ENCODE peak calls at places on chromosomes 7 and 10, in five cellular contexts. One of them, this sample, is unnamed. For H3K4me1, the result is how much of the 10 kb centered on the place peaks cover.

GRCh38 chr7:27459021-27459728 is 203.5 kb downstream of the HIBADH start:
- DNase-seq in adrenal gland: peak
- DNase-seq in mucosa of descending colon: peak
- DNase-seq in CD4-positive, alpha-beta memory T cell: no peak
- DNase-seq in sigmoid colon: peak
- DNase-seq in this sample: no peak

GRCh38 chr7:106597751-106598619 is 63.0 kb downstream of the CCDC71L start:
- DNase-seq in adrenal gland: no peak
- DNase-seq in mucosa of descending colon: no peak
- DNase-seq in CD4-positive, alpha-beta memory T cell: no peak
- DNase-seq in sigmoid colon: no peak
- DNase-seq in this sample: no peak

GRCh38 chr7:82778021-82778420 is 334.4 kb upstream of the CACNA2D1 start:
- DNase-seq in adrenal gland: no peak
- DNase-seq in mucosa of descending colon: no peak
- DNase-seq in CD4-positive, alpha-beta memory T cell: no peak
- DNase-seq in sigmoid colon: no peak
- DNase-seq in this sample: no peak

GRCh38 chr7:13989944-13990295 is 454 bp upstream of the ETV1 start:
- DNase-seq in adrenal gland: no peak
- DNase-seq in mucosa of descending colon: no peak
- DNase-seq in CD4-positive, alpha-beta memory T cell: no peak
- DNase-seq in sigmoid colon: no peak
- DNase-seq in this sample: no peak

GRCh38 chr10:33612551-33612950 is 278.1 kb upstream of the NRP1 start:
- DNase-seq in adrenal gland: no peak
- DNase-seq in mucosa of descending colon: no peak
- DNase-seq in CD4-positive, alpha-beta memory T cell: no peak
- DNase-seq in sigmoid colon: no peak
- DNase-seq in this sample: no peak

GRCh38 chr7:133572087-133572486 is 319.2 kb downstream of the EXOC4 start:
- DNase-seq in adrenal gland: no peak
- DNase-seq in mucosa of descending colon: no peak
- DNase-seq in CD4-positive, alpha-beta memory T cell: no peak
- DNase-seq in sigmoid colon: no peak
- DNase-seq in this sample: no peak

GRCh38 chr7:132592947-132593335 is 16.7 kb upstream of the PLXNA4 start:
- DNase-seq in adrenal gland: no peak
- DNase-seq in mucosa of descending colon: no peak
- DNase-seq in CD4-positive, alpha-beta memory T cell: no peak
- DNase-seq in sigmoid colon: no peak
- DNase-seq in this sample: no peak

GRCh38 chr7:138338361-138338760 is 121.7 kb upstream of the TRIM24 start:
- DNase-seq in adrenal gland: peak
- DNase-seq in mucosa of descending colon: peak
- DNase-seq in CD4-positive, alpha-beta memory T cell: no peak
- DNase-seq in sigmoid colon: peak
- DNase-seq in this sample: no peak

GRCh38 chr10:110694820-110695219 is 50.7 kb downstream of the RBM20 start:
- DNase-seq in adrenal gland: no peak
- DNase-seq in mucosa of descending colon: no peak
- DNase-seq in CD4-positive, alpha-beta memory T cell: no peak
- DNase-seq in sigmoid colon: no peak
- DNase-seq in this sample: no peak

GRCh38 chr10:78937800-78938694 is 130.7 kb upstream of the ZMIZ1 start:
- DNase-seq in adrenal gland: no peak
- DNase-seq in mucosa of descending colon: no peak
- DNase-seq in CD4-positive, alpha-beta memory T cell: peak
- DNase-seq in sigmoid colon: no peak
- DNase-seq in this sample: peak

GRCh38 chr7:66359656-66360211 is 154.6 kb downstream of the TPST1 start:
- DNase-seq in adrenal gland: no peak
- DNase-seq in mucosa of descending colon: no peak
- DNase-seq in CD4-positive, alpha-beta memory T cell: no peak
- DNase-seq in sigmoid colon: peak
- DNase-seq in this sample: no peak

GRCh38 chr7:45920543-45921380 is at the start of gene IGFBP3:
- DNase-seq in adrenal gland: peak
- DNase-seq in mucosa of descending colon: peak
- DNase-seq in CD4-positive, alpha-beta memory T cell: peak
- DNase-seq in sigmoid colon: no peak
- DNase-seq in this sample: peak

GRCh38 chr7:5689118-5689517 is 92.3 kb downstream of the RNF216 start:
- DNase-seq in adrenal gland: no peak
- DNase-seq in mucosa of descending colon: no peak
- DNase-seq in CD4-positive, alpha-beta memory T cell: peak
- DNase-seq in sigmoid colon: no peak
- DNase-seq in this sample: no peak

GRCh38 chr7:50953820-50954219 is 171.1 kb upstream of the GRB10 start:
- DNase-seq in adrenal gland: no peak
- DNase-seq in mucosa of descending colon: no peak
- DNase-seq in CD4-positive, alpha-beta memory T cell: no peak
- DNase-seq in sigmoid colon: no peak
- DNase-seq in this sample: no peak

GRCh38 chr10:95644935-95645334 is 11.6 kb downstream of the ALDH18A1 start:
- DNase-seq in adrenal gland: no peak
- DNase-seq in mucosa of descending colon: no peak
- DNase-seq in CD4-positive, alpha-beta memory T cell: no peak
- DNase-seq in sigmoid colon: no peak
- DNase-seq in this sample: no peak

GRCh38 chr7:146772581-146772980 is 656.0 kb downstream of the CNTNAP2 start:
- DNase-seq in adrenal gland: no peak
- DNase-seq in mucosa of descending colon: no peak
- DNase-seq in CD4-positive, alpha-beta memory T cell: no peak
- DNase-seq in sigmoid colon: no peak
- DNase-seq in this sample: no peak

GRCh38 chr10:98664329-98665042 is 217.8 kb upstream of the HPS1 start:
- DNase-seq in adrenal gland: no peak
- DNase-seq in mucosa of descending colon: peak
- DNase-seq in CD4-positive, alpha-beta memory T cell: peak
- DNase-seq in sigmoid colon: no peak
- DNase-seq in this sample: no peak

GRCh38 chr7:74454059-74454947 is 597 bp downstream of the GTF2IRD1 start:
- DNase-seq in adrenal gland: peak
- DNase-seq in mucosa of descending colon: no peak
- DNase-seq in CD4-positive, alpha-beta memory T cell: no peak
- DNase-seq in sigmoid colon: peak
- DNase-seq in this sample: no peak

GRCh38 chr10:132163278-132163765 is 23.4 kb upstream of the DPYSL4 start:
- DNase-seq in adrenal gland: no peak
- DNase-seq in mucosa of descending colon: peak
- DNase-seq in CD4-positive, alpha-beta memory T cell: peak
- DNase-seq in sigmoid colon: no peak
- DNase-seq in this sample: no peak

GRCh38 chr7:44964831-44965440 is 13.9 kb downstream of the MYO1G start:
- DNase-seq in adrenal gland: peak
- DNase-seq in mucosa of descending colon: no peak
- DNase-seq in CD4-positive, alpha-beta memory T cell: no peak
- DNase-seq in sigmoid colon: peak
- DNase-seq in this sample: peak

GRCh38 chr7:55054758-55055157 is 35.9 kb downstream of the EGFR start:
- DNase-seq in adrenal gland: no peak
- DNase-seq in mucosa of descending colon: no peak
- DNase-seq in CD4-positive, alpha-beta memory T cell: no peak
- DNase-seq in sigmoid colon: no peak
- DNase-seq in this sample: no peak

GRCh38 chr10:124387078-124387874 is 31.4 kb downstream of the OAT start:
- DNase-seq in adrenal gland: no peak
- DNase-seq in mucosa of descending colon: no peak
- DNase-seq in CD4-positive, alpha-beta memory T cell: no peak
- DNase-seq in sigmoid colon: peak
- DNase-seq in this sample: peak

GRCh38 chr7:2777898-2778535 is 66.1 kb downstream of the GNA12 start:
- DNase-seq in adrenal gland: no peak
- DNase-seq in mucosa of descending colon: no peak
- DNase-seq in CD4-positive, alpha-beta memory T cell: no peak
- DNase-seq in sigmoid colon: no peak
- DNase-seq in this sample: no peak

GRCh38 chr10:69217119-69217754 is 2.9 kb upstream of the HKDC1 start:
- DNase-seq in adrenal gland: no peak
- DNase-seq in mucosa of descending colon: no peak
- DNase-seq in CD4-positive, alpha-beta memory T cell: no peak
- DNase-seq in sigmoid colon: no peak
- DNase-seq in this sample: no peak

GRCh38 chr10:56178210-56178609 is 182.8 kb downstream of the ZWINT start:
- DNase-seq in adrenal gland: no peak
- DNase-seq in mucosa of descending colon: no peak
- DNase-seq in CD4-positive, alpha-beta memory T cell: no peak
- DNase-seq in sigmoid colon: no peak
- DNase-seq in this sample: no peak

GRCh38 chr7:116242759-116243158 is 32.4 kb downstream of the TES start:
- DNase-seq in adrenal gland: no peak
- DNase-seq in mucosa of descending colon: no peak
- DNase-seq in CD4-positive, alpha-beta memory T cell: no peak
- DNase-seq in sigmoid colon: no peak
- DNase-seq in this sample: no peak

GRCh38 chr10:132828681-132829080 is 42.7 kb upstream of the NKX6-2 start:
- DNase-seq in adrenal gland: no peak
- DNase-seq in mucosa of descending colon: no peak
- DNase-seq in CD4-positive, alpha-beta memory T cell: no peak
- DNase-seq in sigmoid colon: no peak
- DNase-seq in this sample: no peak

GRCh38 chr7:116097365-116098009 is 66.9 kb upstream of the TFEC start:
- DNase-seq in adrenal gland: no peak
- DNase-seq in mucosa of descending colon: no peak
- DNase-seq in CD4-positive, alpha-beta memory T cell: no peak
- DNase-seq in sigmoid colon: no peak
- DNase-seq in this sample: no peak

GRCh38 chr10:80497187-80498038 is 40.3 kb upstream of the SH2D4B start:
- DNase-seq in adrenal gland: no peak
- DNase-seq in mucosa of descending colon: peak
- DNase-seq in CD4-positive, alpha-beta memory T cell: no peak
- DNase-seq in sigmoid colon: peak
- DNase-seq in this sample: peak
- H3K4me1 ChIP-seq in adrenal gland: half or more
- H3K4me1 ChIP-seq in mucosa of descending colon: half or more
- H3K4me1 ChIP-seq in CD4-positive, alpha-beta memory T cell: half or more
- H3K4me1 ChIP-seq in sigmoid colon: half or more
- H3K4me1 ChIP-seq in this sample: half or more

DNA sequence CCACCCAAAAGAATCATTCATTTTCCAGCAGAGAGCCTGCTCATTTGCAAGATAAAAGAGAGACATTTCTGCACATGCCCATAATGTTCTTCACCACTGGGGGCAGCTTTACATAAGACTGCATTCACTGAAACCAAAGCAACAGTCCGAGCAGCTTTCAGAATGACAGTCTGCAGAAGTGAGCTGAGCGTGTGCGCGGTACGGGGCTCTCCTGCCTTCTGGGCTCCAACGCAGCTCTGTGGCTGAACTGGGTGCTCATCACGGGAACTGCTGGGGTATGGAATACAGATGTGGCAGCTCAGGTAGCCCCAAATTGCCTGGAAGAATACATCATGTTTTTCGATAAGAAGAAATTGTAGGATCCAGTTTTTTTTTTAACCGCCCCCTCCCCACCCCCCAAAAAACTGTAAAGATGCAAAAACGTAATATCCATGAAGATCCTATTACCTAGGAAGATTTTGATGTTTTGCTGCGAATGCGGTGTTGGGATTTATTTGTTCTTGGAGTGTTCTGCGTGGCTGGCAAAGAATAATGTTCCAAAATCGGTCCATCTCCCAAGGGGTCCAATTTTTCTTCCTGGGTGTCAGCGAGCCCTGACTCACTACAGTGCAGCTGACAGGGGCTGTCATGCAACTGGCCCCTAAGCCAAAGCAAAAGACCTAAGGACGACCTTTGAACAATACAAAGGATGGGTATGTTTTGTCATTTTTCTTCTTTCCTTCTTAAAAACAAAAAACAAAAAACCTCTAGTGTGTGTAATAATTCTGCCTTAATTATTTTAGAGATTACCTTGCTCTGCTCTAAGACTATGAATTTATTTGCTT is at the start of gene LRRTM3:
- DNase-seq in adrenal gland: peak
- DNase-seq in mucosa of descending colon: peak
- DNase-seq in CD4-positive, alpha-beta memory T cell: peak
- DNase-seq in sigmoid colon: peak
- DNase-seq in this sample: no peak
- H3K4me3 ChIP-seq in adrenal gland: no peak
- H3K4me3 ChIP-seq in mucosa of descending colon: no peak
- H3K4me3 ChIP-seq in CD4-positive, alpha-beta memory T cell: no peak
- H3K4me3 ChIP-seq in sigmoid colon: peak
- H3K4me3 ChIP-seq in this sample: no peak

GRCh38 chr7:17934094-17934493 is 6.2 kb downstream of the SNX13 start:
- DNase-seq in adrenal gland: no peak
- DNase-seq in mucosa of descending colon: no peak
- DNase-seq in CD4-positive, alpha-beta memory T cell: no peak
- DNase-seq in sigmoid colon: no peak
- DNase-seq in this sample: no peak
- H3K4me1 ChIP-seq in adrenal gland: half or more
- H3K4me1 ChIP-seq in mucosa of descending colon: under half
- H3K4me1 ChIP-seq in CD4-positive, alpha-beta memory T cell: half or more
- H3K4me1 ChIP-seq in sigmoid colon: under half
- H3K4me1 ChIP-seq in this sample: under half

GRCh38 chr10:101121661-101122045 is 9.4 kb upstream of the TLX1 start:
- DNase-seq in adrenal gland: no peak
- DNase-seq in mucosa of descending colon: no peak
- DNase-seq in CD4-positive, alpha-beta memory T cell: no peak
- DNase-seq in sigmoid colon: no peak
- DNase-seq in this sample: no peak
- H3K4me3 ChIP-seq in adrenal gland: no peak
- H3K4me3 ChIP-seq in mucosa of descending colon: no peak
- H3K4me3 ChIP-seq in CD4-positive, alpha-beta memory T cell: peak
- H3K4me3 ChIP-seq in sigmoid colon: peak
- H3K4me3 ChIP-seq in this sample: peak

DNA sequence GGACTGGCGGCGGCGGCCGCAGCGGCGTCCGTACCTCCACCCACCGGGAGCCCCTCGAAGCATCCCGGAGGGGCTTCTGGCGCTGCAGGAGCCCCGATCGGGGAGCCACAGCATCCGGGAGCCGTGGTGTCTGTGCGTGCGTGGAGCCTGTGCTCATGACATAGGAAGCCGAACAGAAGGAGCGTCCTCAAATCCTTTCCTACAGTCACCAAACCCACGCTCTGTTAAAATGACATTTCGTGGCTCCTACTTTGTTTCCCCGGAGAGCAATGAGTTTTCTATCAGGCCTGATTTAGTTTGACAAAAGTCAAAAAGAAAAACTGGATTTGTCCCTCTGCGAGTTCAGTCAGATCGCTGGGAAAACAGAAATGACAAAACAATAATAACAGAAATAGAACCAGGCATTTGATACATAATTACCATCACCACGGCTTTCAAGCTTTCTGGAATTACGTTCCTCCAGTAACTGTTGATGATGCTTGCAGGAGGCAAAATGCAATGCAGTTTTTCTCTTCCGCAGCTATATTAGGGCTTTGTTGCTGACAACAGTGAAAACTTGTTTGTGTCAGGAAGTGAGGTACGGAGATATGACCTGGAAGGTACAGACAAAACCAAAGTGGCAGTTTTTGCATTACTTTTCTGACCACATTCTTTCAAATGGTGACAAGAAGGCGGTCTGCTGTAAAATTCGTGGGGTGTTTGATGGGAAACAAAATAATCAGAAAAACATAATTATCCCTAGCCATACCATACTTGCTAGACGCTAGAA is 219.3 kb upstream of the MKLN1 start:
- DNase-seq in adrenal gland: no peak
- DNase-seq in mucosa of descending colon: peak
- DNase-seq in CD4-positive, alpha-beta memory T cell: peak
- DNase-seq in sigmoid colon: no peak
- DNase-seq in this sample: no peak
- H3K4me1 ChIP-seq in adrenal gland: under half
- H3K4me1 ChIP-seq in mucosa of descending colon: under half
- H3K4me1 ChIP-seq in CD4-positive, alpha-beta memory T cell: half or more
- H3K4me1 ChIP-seq in sigmoid colon: under half
- H3K4me1 ChIP-seq in this sample: under half